ENCODE peak calls at places on chromosome 18, in seven cellular contexts. One of them, this sample, is unnamed.

GRCh38 chr18:26429535-26429934 is 118.8 kb downstream of the KCTD1 start:
- DNase-seq in activated CD4-positive, alpha-beta T cell treated with anti-CD3 and anti-CD28 coated beads, Interleukin-2, amount 50 U/mL, for 48 hours: no peak
- DNase-seq in OCI-LY7: no peak
- DNase-seq in SK-MEL-5: peak; percentile 17
- DNase-seq in anterior cingulate cortex: no peak
- DNase-seq in frontal cortex: no peak
- DNase-seq in NCI-H748 treated with DMSO at 0.1 percent for 48 hours: no peak
- DNase-seq in this sample: peak; percentile 80

GRCh38 chr18:11219571-11219970 is 70.2 kb upstream of the PIEZO2 start:
- DNase-seq in OCI-LY7: no peak
- DNase-seq in activated CD4-positive, alpha-beta T cell treated with anti-CD3 and anti-CD28 coated beads, Interleukin-2, amount 50 U/mL, for 48 hours: no peak
- DNase-seq in SK-MEL-5: no peak
- DNase-seq in frontal cortex: no peak
- DNase-seq in anterior cingulate cortex: no peak
- DNase-seq in NCI-H748 treated with DMSO at 0.1 percent for 48 hours: no peak
- DNase-seq in this sample: no peak

GRCh38 chr18:49520661-49521145 is 33.7 kb upstream of the C18orf32 start:
- DNase-seq in activated CD4-positive, alpha-beta T cell treated with anti-CD3 and anti-CD28 coated beads, Interleukin-2, amount 50 U/mL, for 48 hours: no peak
- DNase-seq in OCI-LY7: no peak
- DNase-seq in frontal cortex: no peak
- DNase-seq in NCI-H748 treated with DMSO at 0.1 percent for 48 hours: peak; percentile 90
- DNase-seq in anterior cingulate cortex: no peak
- DNase-seq in SK-MEL-5: no peak
- DNase-seq in this sample: peak; percentile 22

GRCh38 chr18:43719264-43719795 is 442.0 kb upstream of the SYT4 start:
- DNase-seq in OCI-LY7: no peak
- DNase-seq in activated CD4-positive, alpha-beta T cell treated with anti-CD3 and anti-CD28 coated beads, Interleukin-2, amount 50 U/mL, for 48 hours: no peak
- DNase-seq in SK-MEL-5: no peak
- DNase-seq in frontal cortex: no peak
- DNase-seq in NCI-H748 treated with DMSO at 0.1 percent for 48 hours: no peak
- DNase-seq in anterior cingulate cortex: no peak
- DNase-seq in this sample: no peak

GRCh38 chr18:54209471-54210180 is 14.8 kb downstream of the MBD2 start:
- DNase-seq in SK-MEL-5: no peak
- DNase-seq in NCI-H748 treated with DMSO at 0.1 percent for 48 hours: no peak
- DNase-seq in OCI-LY7: peak; percentile 32
- DNase-seq in activated CD4-positive, alpha-beta T cell treated with anti-CD3 and anti-CD28 coated beads, Interleukin-2, amount 50 U/mL, for 48 hours: no peak
- DNase-seq in anterior cingulate cortex: no peak
- DNase-seq in frontal cortex: no peak
- DNase-seq in this sample: no peak

GRCh38 chr18:52716926-52717325 is 376.9 kb downstream of the DCC start:
- DNase-seq in activated CD4-positive, alpha-beta T cell treated with anti-CD3 and anti-CD28 coated beads, Interleukin-2, amount 50 U/mL, for 48 hours: no peak
- DNase-seq in anterior cingulate cortex: peak; percentile 2
- DNase-seq in NCI-H748 treated with DMSO at 0.1 percent for 48 hours: peak; percentile 9
- DNase-seq in frontal cortex: peak; percentile 20
- DNase-seq in SK-MEL-5: peak; percentile 76
- DNase-seq in OCI-LY7: no peak
- DNase-seq in this sample: peak; percentile 1

GRCh38 chr18:56298935-56299334 is 339.5 kb downstream of the TXNL1 start:
- DNase-seq in activated CD4-positive, alpha-beta T cell treated with anti-CD3 and anti-CD28 coated beads, Interleukin-2, amount 50 U/mL, for 48 hours: no peak
- DNase-seq in SK-MEL-5: peak; percentile 4
- DNase-seq in NCI-H748 treated with DMSO at 0.1 percent for 48 hours: no peak
- DNase-seq in anterior cingulate cortex: no peak
- DNase-seq in OCI-LY7: no peak
- DNase-seq in frontal cortex: no peak
- DNase-seq in this sample: peak; percentile 36

GRCh38 chr18:136433-136832 is 21.9 kb upstream of the USP14 start:
- DNase-seq in NCI-H748 treated with DMSO at 0.1 percent for 48 hours: no peak
- DNase-seq in frontal cortex: no peak
- DNase-seq in anterior cingulate cortex: no peak
- DNase-seq in OCI-LY7: peak; percentile 84
- DNase-seq in activated CD4-positive, alpha-beta T cell treated with anti-CD3 and anti-CD28 coated beads, Interleukin-2, amount 50 U/mL, for 48 hours: no peak
- DNase-seq in SK-MEL-5: peak; percentile 20
- DNase-seq in this sample: no peak

GRCh38 chr18:57864615-57865121 is 61.6 kb upstream of the ATP8B1 start:
- DNase-seq in SK-MEL-5: no peak
- DNase-seq in frontal cortex: no peak
- DNase-seq in NCI-H748 treated with DMSO at 0.1 percent for 48 hours: no peak
- DNase-seq in anterior cingulate cortex: no peak
- DNase-seq in OCI-LY7: no peak
- DNase-seq in activated CD4-positive, alpha-beta T cell treated with anti-CD3 and anti-CD28 coated beads, Interleukin-2, amount 50 U/mL, for 48 hours: no peak
- DNase-seq in this sample: no peak

GRCh38 chr18:12769644-12770440 is 67.0 kb downstream of the PSMG2 start:
- DNase-seq in anterior cingulate cortex: no peak
- DNase-seq in SK-MEL-5: no peak
- DNase-seq in activated CD4-positive, alpha-beta T cell treated with anti-CD3 and anti-CD28 coated beads, Interleukin-2, amount 50 U/mL, for 48 hours: no peak
- DNase-seq in frontal cortex: no peak
- DNase-seq in OCI-LY7: no peak
- DNase-seq in NCI-H748 treated with DMSO at 0.1 percent for 48 hours: no peak
- DNase-seq in this sample: no peak

GRCh38 chr18:65091737-65092329 is 659.0 kb upstream of the CDH7 start:
- DNase-seq in frontal cortex: no peak
- DNase-seq in OCI-LY7: peak; percentile 28
- DNase-seq in NCI-H748 treated with DMSO at 0.1 percent for 48 hours: peak; percentile 39
- DNase-seq in activated CD4-positive, alpha-beta T cell treated with anti-CD3 and anti-CD28 coated beads, Interleukin-2, amount 50 U/mL, for 48 hours: no peak
- DNase-seq in anterior cingulate cortex: no peak
- DNase-seq in SK-MEL-5: peak; percentile 68
- DNase-seq in this sample: no peak

GRCh38 chr18:23231340-23232021 is 96.2 kb downstream of the CABLES1 start:
- DNase-seq in OCI-LY7: peak; percentile 92
- DNase-seq in NCI-H748 treated with DMSO at 0.1 percent for 48 hours: no peak
- DNase-seq in anterior cingulate cortex: no peak
- DNase-seq in frontal cortex: no peak
- DNase-seq in activated CD4-positive, alpha-beta T cell treated with anti-CD3 and anti-CD28 coated beads, Interleukin-2, amount 50 U/mL, for 48 hours: peak; percentile 62
- DNase-seq in SK-MEL-5: peak; percentile 81
- DNase-seq in this sample: peak; percentile 92

GRCh38 chr18:12768622-12769021 is 65.8 kb downstream of the PSMG2 start:
- DNase-seq in frontal cortex: no peak
- DNase-seq in anterior cingulate cortex: no peak
- DNase-seq in SK-MEL-5: no peak
- DNase-seq in OCI-LY7: no peak
- DNase-seq in NCI-H748 treated with DMSO at 0.1 percent for 48 hours: no peak
- DNase-seq in activated CD4-positive, alpha-beta T cell treated with anti-CD3 and anti-CD28 coated beads, Interleukin-2, amount 50 U/mL, for 48 hours: no peak
- DNase-seq in this sample: peak; percentile 24

GRCh38 chr18:9506046-9506792 is 30.9 kb downstream of the RALBP1 start:
- DNase-seq in activated CD4-positive, alpha-beta T cell treated with anti-CD3 and anti-CD28 coated beads, Interleukin-2, amount 50 U/mL, for 48 hours: no peak
- DNase-seq in NCI-H748 treated with DMSO at 0.1 percent for 48 hours: no peak
- DNase-seq in anterior cingulate cortex: no peak
- DNase-seq in SK-MEL-5: no peak
- DNase-seq in OCI-LY7: no peak
- DNase-seq in frontal cortex: no peak
- DNase-seq in this sample: peak; percentile 39

GRCh38 chr18:23154823-23155517 is 19.7 kb downstream of the CABLES1 start:
- DNase-seq in anterior cingulate cortex: no peak
- DNase-seq in activated CD4-positive, alpha-beta T cell treated with anti-CD3 and anti-CD28 coated beads, Interleukin-2, amount 50 U/mL, for 48 hours: no peak
- DNase-seq in NCI-H748 treated with DMSO at 0.1 percent for 48 hours: no peak
- DNase-seq in frontal cortex: no peak
- DNase-seq in OCI-LY7: no peak
- DNase-seq in SK-MEL-5: no peak
- DNase-seq in this sample: no peak

GRCh38 chr18:67302043-67302442 is 214.5 kb downstream of the DSEL start:
- DNase-seq in NCI-H748 treated with DMSO at 0.1 percent for 48 hours: no peak
- DNase-seq in activated CD4-positive, alpha-beta T cell treated with anti-CD3 and anti-CD28 coated beads, Interleukin-2, amount 50 U/mL, for 48 hours: no peak
- DNase-seq in SK-MEL-5: no peak
- DNase-seq in frontal cortex: no peak
- DNase-seq in anterior cingulate cortex: no peak
- DNase-seq in OCI-LY7: no peak
- DNase-seq in this sample: peak; percentile 28

GRCh38 chr18:45402485-45403056 is 212.7 kb upstream of the SLC14A2 start:
- DNase-seq in frontal cortex: no peak
- DNase-seq in OCI-LY7: no peak
- DNase-seq in SK-MEL-5: no peak
- DNase-seq in activated CD4-positive, alpha-beta T cell treated with anti-CD3 and anti-CD28 coated beads, Interleukin-2, amount 50 U/mL, for 48 hours: no peak
- DNase-seq in NCI-H748 treated with DMSO at 0.1 percent for 48 hours: no peak
- DNase-seq in anterior cingulate cortex: no peak
- DNase-seq in this sample: peak; percentile 89

GRCh38 chr18:41484069-41484468 is 471.0 kb upstream of the PIK3C3 start:
- DNase-seq in NCI-H748 treated with DMSO at 0.1 percent for 48 hours: peak; percentile 52
- DNase-seq in activated CD4-positive, alpha-beta T cell treated with anti-CD3 and anti-CD28 coated beads, Interleukin-2, amount 50 U/mL, for 48 hours: no peak
- DNase-seq in OCI-LY7: no peak
- DNase-seq in anterior cingulate cortex: no peak
- DNase-seq in SK-MEL-5: no peak
- DNase-seq in frontal cortex: no peak
- DNase-seq in this sample: no peak

GRCh38 chr18:51275712-51276473 is 78.4 kb upstream of the MEX3C start:
- DNase-seq in OCI-LY7: no peak
- DNase-seq in SK-MEL-5: no peak
- DNase-seq in frontal cortex: no peak
- DNase-seq in activated CD4-positive, alpha-beta T cell treated with anti-CD3 and anti-CD28 coated beads, Interleukin-2, amount 50 U/mL, for 48 hours: no peak
- DNase-seq in anterior cingulate cortex: no peak
- DNase-seq in NCI-H748 treated with DMSO at 0.1 percent for 48 hours: no peak
- DNase-seq in this sample: no peak

GRCh38 chr18:42929857-42930256 is 185.6 kb downstream of the RIT2 start:
- DNase-seq in activated CD4-positive, alpha-beta T cell treated with anti-CD3 and anti-CD28 coated beads, Interleukin-2, amount 50 U/mL, for 48 hours: no peak
- DNase-seq in anterior cingulate cortex: no peak
- DNase-seq in OCI-LY7: no peak
- DNase-seq in frontal cortex: no peak
- DNase-seq in NCI-H748 treated with DMSO at 0.1 percent for 48 hours: no peak
- DNase-seq in SK-MEL-5: no peak
- DNase-seq in this sample: peak; percentile 82

GRCh38 chr18:58104071-58104470 is 60.0 kb downstream of the NEDD4L start:
- DNase-seq in anterior cingulate cortex: no peak
- DNase-seq in activated CD4-positive, alpha-beta T cell treated with anti-CD3 and anti-CD28 coated beads, Interleukin-2, amount 50 U/mL, for 48 hours: no peak
- DNase-seq in SK-MEL-5: no peak
- DNase-seq in frontal cortex: no peak
- DNase-seq in OCI-LY7: no peak
- DNase-seq in NCI-H748 treated with DMSO at 0.1 percent for 48 hours: no peak
- DNase-seq in this sample: no peak

GRCh38 chr18:76722224-76723061 is 99.9 kb upstream of the ZNF236 start:
- DNase-seq in activated CD4-positive, alpha-beta T cell treated with anti-CD3 and anti-CD28 coated beads, Interleukin-2, amount 50 U/mL, for 48 hours: no peak
- DNase-seq in frontal cortex: no peak
- DNase-seq in anterior cingulate cortex: no peak
- DNase-seq in OCI-LY7: no peak
- DNase-seq in NCI-H748 treated with DMSO at 0.1 percent for 48 hours: no peak
- DNase-seq in SK-MEL-5: no peak
- DNase-seq in this sample: no peak

GRCh38 chr18:45566025-45566740 is 49.1 kb upstream of the SLC14A2 start:
- DNase-seq in NCI-H748 treated with DMSO at 0.1 percent for 48 hours: no peak
- DNase-seq in SK-MEL-5: no peak
- DNase-seq in activated CD4-positive, alpha-beta T cell treated with anti-CD3 and anti-CD28 coated beads, Interleukin-2, amount 50 U/mL, for 48 hours: no peak
- DNase-seq in frontal cortex: no peak
- DNase-seq in OCI-LY7: no peak
- DNase-seq in anterior cingulate cortex: no peak
- DNase-seq in this sample: peak; percentile 97

GRCh38 chr18:51614967-51615571 is 417.6 kb upstream of the MEX3C start:
- DNase-seq in anterior cingulate cortex: no peak
- DNase-seq in NCI-H748 treated with DMSO at 0.1 percent for 48 hours: peak; percentile 54
- DNase-seq in SK-MEL-5: no peak
- DNase-seq in OCI-LY7: no peak
- DNase-seq in frontal cortex: no peak
- DNase-seq in activated CD4-positive, alpha-beta T cell treated with anti-CD3 and anti-CD28 coated beads, Interleukin-2, amount 50 U/mL, for 48 hours: no peak
- DNase-seq in this sample: peak; percentile 26

GRCh38 chr18:78352905-78353304 is 626.7 kb upstream of the SALL3 start:
- DNase-seq in SK-MEL-5: no peak
- DNase-seq in activated CD4-positive, alpha-beta T cell treated with anti-CD3 and anti-CD28 coated beads, Interleukin-2, amount 50 U/mL, for 48 hours: no peak
- DNase-seq in NCI-H748 treated with DMSO at 0.1 percent for 48 hours: no peak
- DNase-seq in anterior cingulate cortex: no peak
- DNase-seq in OCI-LY7: no peak
- DNase-seq in frontal cortex: no peak
- DNase-seq in this sample: no peak

GRCh38 chr18:12422936-12423335 is 15.2 kb downstream of the PRELID3A start:
- DNase-seq in OCI-LY7: peak; percentile 67
- DNase-seq in SK-MEL-5: peak; percentile 61
- DNase-seq in activated CD4-positive, alpha-beta T cell treated with anti-CD3 and anti-CD28 coated beads, Interleukin-2, amount 50 U/mL, for 48 hours: no peak
- DNase-seq in anterior cingulate cortex: no peak
- DNase-seq in NCI-H748 treated with DMSO at 0.1 percent for 48 hours: peak; percentile 28
- DNase-seq in frontal cortex: no peak
- DNase-seq in this sample: no peak

GRCh38 chr18:36354989-36355388 is 57.5 kb downstream of the FHOD3 start:
- DNase-seq in activated CD4-positive, alpha-beta T cell treated with anti-CD3 and anti-CD28 coated beads, Interleukin-2, amount 50 U/mL, for 48 hours: no peak
- DNase-seq in frontal cortex: no peak
- DNase-seq in NCI-H748 treated with DMSO at 0.1 percent for 48 hours: no peak
- DNase-seq in anterior cingulate cortex: no peak
- DNase-seq in OCI-LY7: no peak
- DNase-seq in SK-MEL-5: no peak
- DNase-seq in this sample: peak; percentile 69

GRCh38 chr18:70181015-70181414 is 24.5 kb downstream of the RTTN start:
- DNase-seq in OCI-LY7: no peak
- DNase-seq in SK-MEL-5: peak; percentile 10
- DNase-seq in NCI-H748 treated with DMSO at 0.1 percent for 48 hours: no peak
- DNase-seq in anterior cingulate cortex: no peak
- DNase-seq in frontal cortex: no peak
- DNase-seq in activated CD4-positive, alpha-beta T cell treated with anti-CD3 and anti-CD28 coated beads, Interleukin-2, amount 50 U/mL, for 48 hours: no peak
- DNase-seq in this sample: peak; percentile 92

GRCh38 chr18:22710628-22711380 is 222.3 kb upstream of the RBBP8 start:
- DNase-seq in frontal cortex: no peak
- DNase-seq in NCI-H748 treated with DMSO at 0.1 percent for 48 hours: no peak
- DNase-seq in anterior cingulate cortex: no peak
- DNase-seq in OCI-LY7: no peak
- DNase-seq in activated CD4-positive, alpha-beta T cell treated with anti-CD3 and anti-CD28 coated beads, Interleukin-2, amount 50 U/mL, for 48 hours: no peak
- DNase-seq in SK-MEL-5: peak; percentile 11
- DNase-seq in this sample: peak; percentile 50

GRCh38 chr18:11495441-11495840 is 114.0 kb upstream of the SLC35G4 start:
- DNase-seq in anterior cingulate cortex: no peak
- DNase-seq in SK-MEL-5: no peak
- DNase-seq in NCI-H748 treated with DMSO at 0.1 percent for 48 hours: no peak
- DNase-seq in OCI-LY7: no peak
- DNase-seq in frontal cortex: no peak
- DNase-seq in activated CD4-positive, alpha-beta T cell treated with anti-CD3 and anti-CD28 coated beads, Interleukin-2, amount 50 U/mL, for 48 hours: no peak
- DNase-seq in this sample: no peak

GRCh38 chr18:41645600-41646360 is 309.3 kb upstream of the PIK3C3 start:
- DNase-seq in activated CD4-positive, alpha-beta T cell treated with anti-CD3 and anti-CD28 coated beads, Interleukin-2, amount 50 U/mL, for 48 hours: no peak
- DNase-seq in anterior cingulate cortex: no peak
- DNase-seq in SK-MEL-5: no peak
- DNase-seq in frontal cortex: no peak
- DNase-seq in OCI-LY7: no peak
- DNase-seq in NCI-H748 treated with DMSO at 0.1 percent for 48 hours: peak; percentile 63
- DNase-seq in this sample: no peak